ENCODE peak calls at places on chromosomes 5 and 9, in seven cellular contexts. R is mesendoderm, Q is neuronal stem cell, Z is H1, P is IMR-90, N is mesenchymal stem cell, Y is trophoblast cell. I is an unnamed sample.
A peak's percentile ranks its signal among the peaks of the same experiment; 100 is the strongest.

GRCh38 chr9:123712399-123712798 is 217.5 kb downstream of the DENND1A start:
- DNase-seq in R (no peak), Q (no peak), Z (no peak), P (peak; percentile 23), N (peak; percentile 24), Y (no peak), I (no peak)

GRCh38 chr5:14995229-14995628 is 123.7 kb upstream of the ANKH start:
- DNase-seq in R (no peak), Q (no peak), Z (no peak), P (peak; percentile 22), N (peak; percentile 11), Y (no peak), I (no peak)

GRCh38 chr9:122158202-122158601 is 1.4 kb downstream of the NDUFA8 start:
- DNase-seq in R (peak; percentile 81), Q (no peak), Z (peak; percentile 34), P (peak; percentile 43), N (peak; percentile 74), Y (no peak), I (peak; percentile 69)

GRCh38 chr5:32465076-32465475 is 20.5 kb upstream of the ZFR start:
- DNase-seq in R (peak; percentile 22), Q (no peak), Z (no peak), P (no peak), N (no peak), Y (no peak), I (no peak)

GRCh38 chr9:70586506-70586905 is 172.0 kb upstream of the KLF9 start:
- DNase-seq in R (no peak), Q (no peak), Z (no peak), P (no peak), N (no peak), Y (no peak), I (no peak)

GRCh38 chr5:174827521-174827920 is 103.1 kb downstream of the MSX2 start:
- DNase-seq in R (no peak), Q (no peak), Z (no peak), P (no peak), N (no peak), Y (no peak), I (no peak)

GRCh38 chr9:3906437-3907213 is 380.8 kb upstream of the RFX3 start:
- DNase-seq in R (peak; percentile 18), Q (no peak), Z (no peak), P (peak; percentile 95), N (peak; percentile 93), Y (peak; percentile 83), I (no peak)

GRCh38 chr5:82396871-82397514 is 118.8 kb upstream of the RPS23 start:
- DNase-seq in R (no peak), Q (no peak), Z (no peak), P (peak; percentile 99), N (peak; percentile 97), Y (no peak), I (no peak)

GRCh38 chr9:136964171-136964689 is 12.2 kb downstream of the LCN12 start:
- DNase-seq in R (no peak), Q (no peak), Z (no peak), P (no peak), N (no peak), Y (no peak), I (no peak)

GRCh38 chr9:34089311-34089710 is 37.2 kb downstream of the DCAF12 start:
- DNase-seq in R (no peak), Q (no peak), Z (no peak), P (no peak), N (no peak), Y (no peak), I (no peak)

GRCh38 chr9:2157277-2158105 is 142.3 kb downstream of the SMARCA2 start:
- DNase-seq in R (peak; percentile 55), Q (no peak), Z (no peak), P (peak; percentile 69), N (peak; percentile 78), Y (peak; percentile 52), I (peak; percentile 37)

GRCh38 chr5:82314964-82315728 is 37.0 kb upstream of the RPS23 start:
- DNase-seq in R (no peak), Q (no peak), Z (no peak), P (peak; percentile 61), N (peak; percentile 27), Y (no peak), I (no peak)

GRCh38 chr5:6703791-6704190 is 9.4 kb upstream of the TENT4A start:
- DNase-seq in R (no peak), Q (no peak), Z (no peak), P (peak; percentile 63), N (peak; percentile 88), Y (no peak), I (no peak)

GRCh38 chr9:104618104-104618503 is at the start of gene OR13C9:
- DNase-seq in R (no peak), Q (no peak), Z (no peak), P (no peak), N (no peak), Y (no peak), I (no peak)
- H4K8ac ChIP-seq in R (no peak within 1 kb of the TSS), Q (no peak within 1 kb of the TSS), Z (no peak within 1 kb of the TSS), P (no peak within 1 kb of the TSS), N (no peak within 1 kb of the TSS), Y (no peak within 1 kb of the TSS), I (no peak within 1 kb of the TSS)

DNA sequence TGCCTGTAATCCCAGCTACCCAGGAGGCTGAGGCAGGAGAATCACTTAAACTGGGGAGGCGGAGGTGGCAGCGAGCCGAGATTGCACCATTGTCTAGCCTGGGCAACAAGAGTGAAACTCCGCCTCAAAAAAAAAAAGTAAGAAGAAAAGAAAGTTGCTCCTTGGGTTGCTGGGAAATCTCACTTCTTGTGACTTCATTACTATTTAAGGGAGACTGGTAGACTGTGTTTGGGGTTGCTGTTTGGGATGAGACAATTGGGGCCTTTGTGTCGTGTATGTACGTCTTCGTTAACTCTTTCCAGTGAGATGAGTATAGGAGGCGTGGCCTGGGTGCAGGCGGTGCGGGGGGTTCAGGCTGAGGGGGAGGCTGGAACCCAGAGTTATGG is 11.6 kb downstream of the NDST1 start:
- DNase-seq in R (no peak), Q (no peak), Z (no peak), P (no peak), N (no peak), Y (no peak), I (no peak)
- H3K23ac ChIP-seq in R (no peak overlapping the region), Q (no peak overlapping the region), Z (no peak overlapping the region), P (no peak overlapping the region), N (no peak overlapping the region), Y (no peak overlapping the region), I (no peak overlapping the region)

DNA sequence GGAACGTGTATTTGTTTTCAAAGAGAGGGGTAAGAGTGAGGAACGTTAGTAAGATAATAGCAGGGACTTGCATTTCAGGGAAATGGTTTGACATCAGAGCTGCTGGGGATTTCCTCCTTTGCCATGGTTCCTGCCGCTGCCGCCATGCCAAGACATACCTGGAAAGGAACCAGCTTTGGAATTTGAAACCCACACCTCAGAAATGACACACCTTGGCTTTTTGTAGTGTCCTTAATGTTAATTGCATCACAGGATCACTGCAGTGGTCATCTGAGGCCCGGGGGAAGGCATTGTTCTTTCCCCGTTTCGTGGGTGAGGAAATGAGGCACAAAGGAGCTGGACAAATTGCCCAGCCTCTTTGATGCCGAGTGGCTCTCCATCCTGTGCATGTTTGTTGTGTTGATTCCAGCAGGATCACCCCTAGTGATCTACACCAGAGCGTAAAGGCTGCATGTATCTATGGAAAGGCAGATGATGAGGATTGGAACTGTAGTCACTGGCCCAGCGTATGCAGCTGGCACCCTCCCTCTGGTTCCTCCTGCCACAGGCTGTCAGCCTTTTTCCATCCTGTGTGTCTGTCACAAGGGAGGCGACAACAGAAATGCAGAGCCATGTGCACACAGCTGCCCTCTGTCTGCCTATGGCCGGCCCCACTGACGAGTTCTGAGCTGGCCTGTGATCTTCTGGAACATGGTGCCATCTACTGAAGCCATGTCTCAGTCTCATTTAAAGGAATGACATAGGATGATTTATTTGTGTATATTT is 37.8 kb downstream of the SLC46A2 start:
- DNase-seq in R (no peak), Q (no peak), Z (no peak), P (no peak), N (no peak), Y (no peak), I (no peak)
- H4K8ac ChIP-seq in R (no peak overlapping the region), Q (no peak overlapping the region), Z (no peak overlapping the region), P (no peak overlapping the region), N (no peak overlapping the region), Y (no peak overlapping the region), I (no peak overlapping the region)

DNA sequence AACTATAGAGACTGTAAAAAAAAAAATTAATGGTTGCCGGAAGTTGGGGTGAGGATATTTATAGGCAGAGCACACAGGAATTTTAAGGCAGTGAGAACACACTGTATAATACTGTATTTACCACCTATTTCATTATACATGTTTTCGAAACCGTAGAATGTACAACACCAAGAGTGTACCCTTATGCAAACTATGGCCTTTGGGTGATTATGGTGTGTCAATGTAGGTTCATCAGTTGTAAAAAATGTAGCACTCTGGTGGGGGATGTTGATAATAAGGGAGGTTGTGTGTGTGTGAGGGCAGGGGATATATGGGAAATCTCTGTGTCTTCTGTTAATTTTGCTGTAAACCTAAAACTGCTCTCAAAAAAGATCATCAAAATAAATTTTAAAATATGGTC is 791.7 kb upstream of the CDH10 start:
- DNase-seq in R (no peak), Q (no peak), Z (no peak), P (no peak), N (no peak), Y (no peak), I (no peak)
- H3K23ac ChIP-seq in R (no peak overlapping the region), Q (no peak overlapping the region), Z (no peak overlapping the region), P (no peak overlapping the region), N (no peak overlapping the region), Y (no peak overlapping the region), I (no peak overlapping the region)

GRCh38 chr5:149697001-149697400 is 33.1 kb upstream of the PPARGC1B start:
- DNase-seq in R (no peak), Q (no peak), Z (no peak), P (peak; percentile 13), N (peak; percentile 10), Y (no peak), I (no peak)

GRCh38 chr5:149706158-149706557 is 24.0 kb upstream of the PPARGC1B start:
- DNase-seq in R (no peak), Q (no peak), Z (no peak), P (no peak), N (no peak), Y (no peak), I (no peak)

GRCh38 chr5:149702953-149703646 is 27.0 kb upstream of the PPARGC1B start:
- DNase-seq in R (no peak), Q (no peak), Z (no peak), P (no peak), N (no peak), Y (no peak), I (no peak)

GRCh38 chr5:149702607-149702952 is 27.5 kb upstream of the PPARGC1B start:
- DNase-seq in R (no peak), Q (no peak), Z (no peak), P (no peak), N (no peak), Y (no peak), I (no peak)

GRCh38 chr5:149700347-149700746 is 29.8 kb upstream of the PPARGC1B start:
- DNase-seq in R (no peak), Q (no peak), Z (no peak), P (no peak), N (no peak), Y (no peak), I (no peak)
- H4K8ac ChIP-seq in R (no peak overlapping the region), Q (no peak overlapping the region), Z (no peak overlapping the region), P (no peak overlapping the region), N (no peak overlapping the region), Y (no peak overlapping the region), I (no peak overlapping the region)

I was measured in H9.